ENCODE peak calls at places on chromosomes 6 and 20, in six cellular contexts. D is epithelial cell of esophagus, I is cardiac fibroblast, X is pancreas, U is GM12865, C is esophagus squamous epithelium. J is an unnamed sample.

GRCh38 chr20:47727170-47727880 is 58.0 kb downstream of the SULF2 start:
- DNase-seq in D (no peak), I (no peak), X (no peak), U (peak; percentile 83), C (peak; percentile 44), J (no peak)

GRCh38 chr6:96520851-96521115 is 823 bp upstream of the UFL1 start:
- DNase-seq in D (peak; percentile 27), I (peak; percentile 18), X (no peak), U (no peak), C (no peak), J (no peak)

GRCh38 chr6:53090576-53090975 is 25.4 kb downstream of the FBXO9 start:
- DNase-seq in D (peak; percentile 64), I (peak; percentile 57), X (no peak), U (no peak), C (no peak), J (no peak)

GRCh38 chr6:57434944-57435343 is 117.5 kb downstream of the PRIM2 start:
- DNase-seq in D (no peak), I (peak; percentile 25), X (no peak), U (no peak), C (no peak), J (no peak)

GRCh38 chr20:6698056-6698455 is 69.4 kb upstream of the BMP2 start:
- DNase-seq in D (peak; percentile 95), I (no peak), X (peak; percentile 33), U (no peak), C (no peak), J (no peak)

GRCh38 chr6:1689141-1689540 is 79.4 kb downstream of the FOXC1 start:
- DNase-seq in D (peak; percentile 81), I (peak; percentile 28), X (no peak), U (no peak), C (no peak), J (no peak)

GRCh38 chr6:32952817-32953739 is at the start of gene HLA-DMA:
- DNase-seq in D (peak; percentile 96), I (peak; percentile 95), X (peak; percentile 87), U (peak; percentile 97), C (peak; percentile 51), J (peak; percentile 81)

GRCh38 chr6:1619666-1620503 is 10.2 kb downstream of the FOXC1 start:
- DNase-seq in D (peak; percentile 42), I (no peak), X (no peak), U (peak; percentile 25), C (no peak), J (no peak)

GRCh38 chr6:110628330-110628729 is 151.9 kb upstream of the SLC22A16 start:
- DNase-seq in D (peak; percentile 71), I (peak; percentile 83), X (no peak), U (no peak), C (no peak), J (peak; percentile 8)

GRCh38 chr6:20747996-20748395 is 213.7 kb downstream of the CDKAL1 start:
- DNase-seq in D (no peak), I (no peak), X (no peak), U (no peak), C (no peak), J (peak; percentile 63)

GRCh38 chr6:51528556-51528955 is 558.9 kb downstream of the PKHD1 start:
- DNase-seq in D (peak; percentile 70), I (no peak), X (no peak), U (no peak), C (no peak), J (no peak)

GRCh38 chr6:52141596-52141995 is 44.6 kb upstream of the IL17A start:
- DNase-seq in D (no peak), I (no peak), X (no peak), U (no peak), C (no peak), J (no peak)

GRCh38 chr6:162765251-162765650 is 37.5 kb downstream of the PACRG start:
- DNase-seq in D (no peak), I (no peak), X (no peak), U (no peak), C (no peak), J (no peak)

GRCh38 chr6:105669232-105669631 is 266.4 kb upstream of the PREP start:
- DNase-seq in D (no peak), I (no peak), X (no peak), U (no peak), C (no peak), J (no peak)

GRCh38 chr20:46930940-46931339 is 36.3 kb downstream of the EYA2 start:
- DNase-seq in D (peak; percentile 3), I (no peak), X (no peak), U (no peak), C (no peak), J (no peak)

GRCh38 chr6:35092362-35093117 is 48.6 kb downstream of the TCP11 start:
- DNase-seq in D (peak; percentile 54), I (peak; percentile 79), X (no peak), U (no peak), C (no peak), J (peak; percentile 36)

GRCh38 chr20:62355527-62356142 is 11.5 kb downstream of the LAMA5 start:
- DNase-seq in D (peak; percentile 61), I (peak; percentile 72), X (peak; percentile 53), U (no peak), C (no peak), J (no peak)

GRCh38 chr20:20211988-20212518 is 155.9 kb upstream of the INSM1 start:
- DNase-seq in D (no peak), I (no peak), X (no peak), U (no peak), C (no peak), J (no peak)

GRCh38 chr6:111591901-111592461 is 13.7 kb downstream of the TRAF3IP2 start:
- DNase-seq in D (peak; percentile 84), I (peak; percentile 34), X (no peak), U (no peak), C (no peak), J (no peak)

GRCh38 chr20:60642048-60642447 is 610.0 kb upstream of the CDH4 start:
- DNase-seq in D (no peak), I (no peak), X (no peak), U (no peak), C (no peak), J (no peak)

GRCh38 chr6:36677059-36677749 is 1.3 kb upstream of the CDKN1A start:
- DNase-seq in D (peak; percentile 79), I (no peak), X (no peak), U (no peak), C (no peak), J (no peak)

GRCh38 chr6:132527791-132528190 is 10.3 kb upstream of the TAAR9 start:
- DNase-seq in D (peak; percentile 48), I (peak; percentile 59), X (no peak), U (no peak), C (no peak), J (no peak)

GRCh38 chr6:3913077-3913957 is 64.1 kb downstream of the FAM50B start:
- DNase-seq in D (peak; percentile 96), I (peak; percentile 99), X (peak; percentile 87), U (no peak), C (no peak), J (peak; percentile 97)

GRCh38 chr6:118618676-118619377 is 32.6 kb downstream of the CEP85L start:
- DNase-seq in D (peak; percentile 44), I (peak; percentile 58), X (peak; percentile 66), U (peak; percentile 66), C (no peak), J (peak; percentile 1)

GRCh38 chr6:109963598-109964170 is 14.4 kb upstream of the GPR6 start:
- DNase-seq in D (peak; percentile 78), I (no peak), X (no peak), U (no peak), C (no peak), J (no peak)

DNA sequence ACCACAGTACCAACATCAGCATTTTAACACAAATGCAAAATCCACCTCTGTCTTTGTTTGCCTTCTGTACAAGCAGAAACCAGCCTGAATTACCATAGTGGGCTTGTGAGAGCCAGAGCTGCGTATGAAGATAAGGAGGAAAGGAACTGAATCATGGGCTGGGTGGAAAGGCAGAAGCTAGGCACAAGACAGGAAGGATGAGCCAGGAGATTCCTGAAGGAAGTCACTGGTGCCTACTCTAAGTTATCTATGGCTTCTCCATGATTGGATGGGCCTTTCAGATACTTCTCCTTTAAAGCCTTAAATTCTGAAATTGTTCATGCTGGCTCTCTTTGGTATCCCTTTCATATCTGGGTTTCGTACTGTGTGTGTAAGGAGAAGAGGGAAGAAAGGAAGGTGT is 140.6 kb downstream of the LCA5 start:
- DNase-seq in D (no peak), I (no peak), X (no peak), U (no peak), C (no peak), J (no peak)
- H3K4me3 ChIP-seq in D (no peak overlapping the region), I (no peak overlapping the region), X (no peak overlapping the region), U (no peak overlapping the region), C (no peak overlapping the region), J (no peak overlapping the region)

GRCh38 chr20:10476319-10476724 is 41.2 kb downstream of the SLX4IP start:
- DNase-seq in D (no peak), I (peak; percentile 63), X (no peak), U (peak; percentile 82), C (no peak), J (no peak)
- TF ChIP-seq CTCF in D (no peak), I (no peak), X (no peak), U (peak; percentile 22), C (no peak), J (no peak)

GRCh38 chr20:50142812-50143211 is 10.7 kb downstream of the PEDS1 start:
- DNase-seq in D (no peak), I (no peak), X (no peak), U (no peak), C (no peak), J (no peak)

GRCh38 chr20:50144362-50144761 is 9.2 kb downstream of the PEDS1 start:
- DNase-seq in D (peak; percentile 100), I (peak; percentile 100), X (no peak), U (no peak), C (no peak), J (peak; percentile 86)

GRCh38 chr20:50149481-50150254 is 3.9 kb downstream of the PEDS1 start:
- DNase-seq in D (no peak), I (no peak), X (peak; percentile 69), U (no peak), C (no peak), J (no peak)

GRCh38 chr20:50146732-50147662 is 6.5 kb downstream of the PEDS1 start:
- DNase-seq in D (peak; percentile 96), I (peak; percentile 55), X (no peak), U (peak; percentile 81), C (no peak), J (no peak)

GRCh38 chr20:50146214-50146613 is 7.3 kb downstream of the PEDS1 start:
- DNase-seq in D (no peak), I (no peak), X (no peak), U (no peak), C (no peak), J (no peak)
- H3K4me3 ChIP-seq in D (peak overlapping the region; percentile 27), I (no peak overlapping the region), X (no peak overlapping the region), U (peak overlapping the region; percentile 38), C (peak overlapping the region; percentile 12), J (no peak overlapping the region)

DNA sequence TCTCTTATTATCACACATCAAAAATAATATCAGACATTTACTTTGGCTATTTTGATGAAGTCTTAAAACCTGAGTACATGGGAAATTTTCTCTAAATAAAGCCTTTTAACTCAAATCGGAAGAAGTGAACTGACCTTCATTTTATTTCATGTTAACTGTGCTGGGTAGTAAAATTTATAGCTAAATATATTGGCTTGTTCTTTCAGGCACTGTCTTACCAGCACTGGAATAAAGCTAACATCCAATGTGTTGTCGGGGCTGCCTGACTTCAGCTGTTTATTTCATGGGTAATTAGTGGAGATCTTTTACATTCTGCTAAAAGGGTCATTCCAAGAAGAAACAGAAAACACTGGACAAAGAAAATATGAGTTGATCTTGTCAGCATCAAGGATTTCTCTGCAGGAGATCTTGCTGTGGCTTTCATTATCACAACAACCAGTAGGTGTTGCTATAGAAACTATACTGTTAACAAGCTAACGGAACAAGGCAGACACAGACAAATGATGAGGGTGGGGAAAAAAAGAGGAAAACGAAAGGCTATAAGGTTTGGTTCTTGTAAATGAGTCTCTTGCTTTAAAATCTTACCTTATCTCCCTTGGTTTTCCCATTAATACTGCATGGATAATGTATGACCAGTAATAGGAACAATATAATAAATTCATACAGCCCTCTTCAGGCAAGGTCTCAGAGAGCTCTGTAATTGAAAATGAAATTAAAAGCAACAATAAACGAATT is 206.9 kb downstream of the SIM1 start:
- DNase-seq in D (peak; percentile 19), I (peak; percentile 70), X (no peak), U (peak; percentile 46), C (no peak), J (peak; percentile 66)
- TF ChIP-seq CTCF in D (peak; percentile 15), I (no peak), X (no peak), U (no peak), C (no peak), J (no peak)